ENCODE peak calls at places on chromosome 4, in nine cellular contexts. C is brain microvascular endothelial cell, L is transverse colon, V is GM20000, K is endothelial cell of umbilical vein, W is PC-3, Y is left ventricle myocardium inferior, O is astrocyte of the cerebellum, P is neural crest cell. S is an unnamed sample.

GRCh38 chr4:103934178-103934789 is 214.5 kb upstream of the TACR3 start:
- DNase-seq in C (peak; percentile 16), L (no peak), V (peak; percentile 54), K (peak; percentile 43), W (peak; percentile 65), Y (no peak), O (peak; percentile 48), P (peak; percentile 45), S (peak; percentile 40)

GRCh38 chr4:19293080-19293479 is 958.6 kb upstream of the SLIT2 start:
- DNase-seq in C (no peak), L (no peak), V (no peak), K (no peak), W (no peak), Y (no peak), O (no peak), P (no peak), S (no peak)

GRCh38 chr4:109332926-109333464 is 30.5 kb upstream of the COL25A1 start:
- DNase-seq in C (no peak), L (no peak), V (no peak), K (no peak), W (no peak), Y (no peak), O (no peak), P (no peak), S (no peak)

GRCh38 chr4:177778623-177779022 is 336.4 kb upstream of the AGA start:
- DNase-seq in C (no peak), L (no peak), V (no peak), K (no peak), W (no peak), Y (no peak), O (no peak), P (no peak), S (no peak)

GRCh38 chr4:13523591-13524503 is 20.5 kb downstream of the NKX3-2 start:
- DNase-seq in C (no peak), L (no peak), V (no peak), K (no peak), W (no peak), Y (no peak), O (no peak), P (no peak), S (no peak)

GRCh38 chr4:10554694-10555093 is 97.5 kb upstream of the ZNF518B start:
- DNase-seq in C (peak; percentile 69), L (peak; percentile 46), V (peak; percentile 41), K (peak; percentile 67), W (peak; percentile 77), Y (no peak), O (peak; percentile 56), P (peak; percentile 80), S (peak; percentile 69)

GRCh38 chr4:139694522-139694921 is 28.9 kb downstream of the MGST2 start:
- DNase-seq in C (no peak), L (no peak), V (no peak), K (no peak), W (no peak), Y (no peak), O (no peak), P (no peak), S (no peak)

GRCh38 chr4:25223770-25224375 is 10.0 kb upstream of the PI4K2B start:
- DNase-seq in C (peak; percentile 29), L (no peak), V (no peak), K (peak; percentile 21), W (peak; percentile 41), Y (no peak), O (no peak), P (peak; percentile 9), S (peak; percentile 38)

GRCh38 chr4:82866706-82867385 is 24.1 kb downstream of the SEC31A start:
- DNase-seq in C (no peak), L (no peak), V (no peak), K (no peak), W (no peak), Y (no peak), O (no peak), P (no peak), S (no peak)

GRCh38 chr4:56129431-56129861 is 180.7 kb downstream of the CEP135 start:
- DNase-seq in C (no peak), L (peak; percentile 77), V (peak; percentile 5), K (no peak), W (peak; percentile 68), Y (no peak), O (no peak), P (no peak), S (no peak)

GRCh38 chr4:168440442-168441264 is 39.6 kb downstream of the DDX60L start:
- DNase-seq in C (peak; percentile 59), L (no peak), V (peak; percentile 33), K (peak; percentile 85), W (peak; percentile 71), Y (no peak), O (peak; percentile 27), P (no peak), S (no peak)

GRCh38 chr4:30716158-30716557 is 4.0 kb upstream of the PCDH7 start:
- DNase-seq in C (no peak), L (no peak), V (peak; percentile 43), K (peak; percentile 63), W (peak; percentile 51), Y (no peak), O (no peak), P (no peak), S (no peak)

DNA sequence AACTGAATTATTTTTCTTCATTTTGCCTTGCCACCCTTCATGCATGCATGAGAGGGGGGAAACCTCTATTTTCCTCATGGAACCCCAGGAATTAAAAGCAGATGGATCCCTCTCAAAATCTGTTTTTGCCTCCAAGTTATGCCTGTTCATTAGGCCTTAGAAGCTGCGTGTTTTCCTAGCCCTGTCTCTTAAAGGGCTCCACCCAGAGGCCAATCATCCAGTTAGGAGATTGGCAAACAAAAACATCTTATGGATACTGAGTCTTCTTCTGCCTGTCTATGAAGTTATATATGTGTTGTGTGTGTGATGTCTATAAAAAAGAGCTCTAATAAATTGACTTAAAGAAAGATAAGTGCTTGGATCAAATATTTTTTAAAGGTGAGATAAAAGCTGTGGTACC is 142.9 kb downstream of the ANAPC10 start:
- DNase-seq in C (no peak), L (no peak), V (no peak), K (no peak), W (peak; percentile 23), Y (no peak), O (no peak), P (no peak), S (no peak)
- TF ChIP-seq CTCF in C (no peak), L (no peak), V (no peak), K (no peak), W (peak; percentile 41), Y (no peak), O (no peak), P (no peak), S (no peak)

GRCh38 chr4:118033148-118034060 is 882 bp upstream of the NDST3 start:
- DNase-seq in C (no peak), L (peak; percentile 69), V (peak; percentile 26), K (peak; percentile 30), W (peak; percentile 29), Y (no peak), O (peak; percentile 26), P (peak; percentile 48), S (peak; percentile 79)

GRCh38 chr4:118035309-118035708 is 1.0 kb downstream of the NDST3 start:
- DNase-seq in C (no peak), L (no peak), V (no peak), K (no peak), W (no peak), Y (no peak), O (no peak), P (no peak), S (no peak)

GRCh38 chr4:118036336-118036735 is 2.0 kb downstream of the NDST3 start:
- DNase-seq in C (no peak), L (no peak), V (no peak), K (no peak), W (no peak), Y (no peak), O (no peak), P (no peak), S (no peak)

GRCh38 chr4:118032691-118033090 is 1.6 kb upstream of the NDST3 start:
- DNase-seq in C (no peak), L (no peak), V (no peak), K (peak; percentile 2), W (peak; percentile 60), Y (no peak), O (peak; percentile 3), P (no peak), S (no peak)

GRCh38 chr4:118034061-118034785 is at the start of gene NDST3:
- DNase-seq in C (peak; percentile 34), L (peak; percentile 39), V (peak; percentile 51), K (peak; percentile 62), W (peak; percentile 66), Y (no peak), O (peak; percentile 70), P (peak; percentile 64), S (peak; percentile 62)
- TF ChIP-seq CTCF in C (peak; percentile 71), L (no peak), V (peak; percentile 8), K (peak; percentile 40), W (peak; percentile 67), Y (peak; percentile 16), O (peak; percentile 67), P (peak; percentile 75), S (peak; percentile 63)

DNA sequence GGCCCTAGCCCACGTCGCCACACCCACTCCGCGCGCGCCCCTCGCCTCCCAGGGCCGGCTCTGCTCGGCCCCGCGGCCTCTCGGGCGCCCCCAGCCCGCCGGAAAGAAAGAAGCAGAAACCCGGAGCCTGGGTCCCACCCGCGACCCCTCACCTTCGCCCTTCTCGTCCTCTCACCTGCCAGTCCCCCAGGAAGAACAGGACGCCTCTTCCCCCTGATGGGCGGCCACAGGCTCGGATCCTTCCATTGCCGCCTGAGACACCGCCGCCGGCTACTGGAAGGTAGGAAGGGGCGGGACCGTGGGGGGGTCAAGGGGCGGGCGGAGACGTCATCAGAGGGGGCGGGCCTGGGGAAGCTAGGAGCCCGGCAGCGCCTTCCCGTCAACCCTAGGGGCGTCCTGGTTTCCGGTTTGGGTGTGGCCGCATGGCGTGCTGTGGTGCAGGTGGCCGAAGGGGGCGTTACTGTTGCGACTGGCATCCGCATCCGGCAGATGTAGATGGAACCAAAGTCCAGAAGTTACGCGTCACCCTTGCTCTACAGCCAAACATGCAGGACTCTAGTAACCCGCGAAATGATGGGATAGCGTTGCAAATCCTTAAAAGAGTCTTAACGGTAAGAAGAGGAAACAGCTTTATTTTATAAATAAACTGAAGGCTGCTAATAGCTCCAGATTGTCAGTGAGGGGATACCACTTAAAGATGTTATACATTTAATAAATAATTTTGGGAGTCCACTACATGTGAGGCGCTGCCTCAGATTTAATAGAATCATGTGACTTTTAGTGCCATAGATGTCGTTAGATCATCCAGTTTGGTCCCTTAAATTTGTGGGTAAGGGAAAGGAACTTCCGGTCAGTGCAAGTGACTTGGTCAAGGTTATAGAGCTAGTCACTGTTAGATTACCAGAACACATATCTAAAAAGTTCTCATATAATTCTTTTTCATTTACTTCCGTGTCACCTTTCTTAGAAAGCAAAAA is at the start of gene UBA6:
- DNase-seq in C (peak; percentile 96), L (peak; percentile 98), V (peak; percentile 96), K (peak; percentile 94), W (peak; percentile 99), Y (peak; percentile 96), O (peak; percentile 85), P (peak; percentile 86), S (peak; percentile 95)
- TF ChIP-seq CTCF in C (peak; percentile 43), L (no peak), V (peak; percentile 25), K (peak; percentile 12), W (peak; percentile 64), Y (peak; percentile 70), O (peak; percentile 42), P (peak; percentile 54), S (peak; percentile 30)

GRCh38 chr4:102620697-102621497 is 119.7 kb downstream of the NFKB1 start:
- DNase-seq in C (peak; percentile 80), L (peak; percentile 47), V (peak; percentile 38), K (peak; percentile 67), W (peak; percentile 78), Y (no peak), O (peak; percentile 99), P (no peak), S (no peak)
- TF ChIP-seq CTCF in C (peak; percentile 74), L (peak; percentile 69), V (no peak), K (peak; percentile 36), W (peak; percentile 86), Y (peak; percentile 69), O (peak; percentile 79), P (peak; percentile 72), S (no peak)

GRCh38 chr4:3628868-3629175 is 96.6 kb upstream of the LRPAP1 start:
- DNase-seq in C (no peak), L (no peak), V (no peak), K (no peak), W (no peak), Y (no peak), O (no peak), P (no peak), S (no peak)
- TF ChIP-seq CTCF in C (no peak), L (no peak), V (no peak), K (no peak), W (no peak), Y (no peak), O (no peak), P (no peak), S (no peak)